ENCODE peak calls at places on chromosome 5, in seven cellular contexts. X is GM12878, K is H1, I is K562, H is GM12892, V is SK-N-SH, R is HepG2. A is an unnamed sample.

GRCh38 chr5:143921525-143922311 is 109.8 kb downstream of the HMHB1 start:
- DNase-seq in X (no peak), K (no peak), I (no peak), H (no peak), V (no peak), R (no peak), A (no peak)

GRCh38 chr5:32933692-32934091 is 222.6 kb downstream of the NPR3 start:
- DNase-seq in X (no peak), K (no peak), I (no peak), H (no peak), V (no peak), R (no peak), A (no peak)

GRCh38 chr5:164362021-164362420 is 856.6 kb downstream of the MAT2B start:
- DNase-seq in X (no peak), K (no peak), I (no peak), H (no peak), V (no peak), R (no peak), A (no peak)

GRCh38 chr5:63962345-63962744 is at the start of gene HTR1A:
- DNase-seq in X (no peak), K (peak), I (no peak), H (no peak), V (no peak), R (no peak), A (no peak)

GRCh38 chr5:143562935-143563334 is 159.4 kb upstream of the NR3C1 start:
- DNase-seq in X (no peak), K (no peak), I (no peak), H (no peak), V (no peak), R (peak), A (no peak)

GRCh38 chr5:66343370-66344071 is 199.4 kb downstream of the SREK1 start:
- DNase-seq in X (no peak), K (no peak), I (no peak), H (no peak), V (no peak), R (no peak), A (no peak)

GRCh38 chr5:93580387-93581100 is 475 bp downstream of the NR2F1-AS1 start:
- DNase-seq in X (no peak), K (no peak), I (no peak), H (no peak), V (peak), R (no peak), A (no peak)

GRCh38 chr5:56100429-56101176 is 105.8 kb upstream of the IL6ST start:
- DNase-seq in X (no peak), K (no peak), I (no peak), H (no peak), V (no peak), R (no peak), A (no peak)

GRCh38 chr5:168796840-168797548 is 217.8 kb upstream of the PANK3 start:
- DNase-seq in X (no peak), K (no peak), I (no peak), H (no peak), V (no peak), R (no peak), A (no peak)

GRCh38 chr5:646396-647201 is 34.5 kb downstream of the CEP72 start:
- DNase-seq in X (no peak), K (no peak), I (no peak), H (no peak), V (no peak), R (no peak), A (no peak)

GRCh38 chr5:89128930-89129625 is 246.1 kb upstream of the MEF2C start:
- DNase-seq in X (no peak), K (no peak), I (peak), H (no peak), V (peak), R (no peak), A (no peak)

GRCh38 chr5:180343846-180344327 is 9.2 kb downstream of the GFPT2 start:
- DNase-seq in X (no peak), K (no peak), I (no peak), H (no peak), V (peak), R (no peak), A (no peak)

GRCh38 chr5:128778474-128778873 is 186.8 kb upstream of the SLC27A6 start:
- DNase-seq in X (no peak), K (no peak), I (no peak), H (no peak), V (no peak), R (no peak), A (no peak)

GRCh38 chr5:27158775-27159174 is 120.4 kb upstream of the CDH9 start:
- DNase-seq in X (no peak), K (no peak), I (no peak), H (no peak), V (no peak), R (no peak), A (no peak)

GRCh38 chr5:59548807-59549357 is 344.6 kb downstream of the PDE4D start:
- DNase-seq in X (no peak), K (no peak), I (no peak), H (no peak), V (no peak), R (peak), A (no peak)

GRCh38 chr5:77985247-77985646 is 209.1 kb upstream of the TBCA start:
- DNase-seq in X (no peak), K (no peak), I (no peak), H (no peak), V (no peak), R (no peak), A (no peak)

GRCh38 chr5:62418462-62419076 is 6.0 kb downstream of the IPO11 start:
- DNase-seq in X (no peak), K (no peak), I (no peak), H (no peak), V (no peak), R (no peak), A (no peak)

GRCh38 chr5:59587489-59588337 is 305.8 kb downstream of the PDE4D start:
- DNase-seq in X (no peak), K (peak), I (no peak), H (no peak), V (peak), R (no peak), A (no peak)

GRCh38 chr5:156879665-156880285 is 29.7 kb downstream of the PPP1R2B start:
- DNase-seq in X (peak), K (no peak), I (no peak), H (no peak), V (no peak), R (no peak), A (no peak)

GRCh38 chr5:168991991-168992390 is 308.9 kb downstream of the SLIT3 start:
- DNase-seq in X (no peak), K (no peak), I (no peak), H (no peak), V (no peak), R (no peak), A (no peak)

GRCh38 chr5:499233-500209 is 24.7 kb downstream of the SLC9A3 start:
- DNase-seq in X (no peak), K (no peak), I (no peak), H (no peak), V (no peak), R (no peak), A (no peak)

GRCh38 chr5:15929616-15930303 is 249.8 kb downstream of the MARCHF11 start:
- DNase-seq in X (no peak), K (no peak), I (no peak), H (no peak), V (no peak), R (no peak), A (no peak)

GRCh38 chr5:179261301-179262125 is 83.7 kb downstream of the ADAMTS2 start:
- DNase-seq in X (no peak), K (peak), I (peak), H (no peak), V (peak), R (peak), A (no peak)

GRCh38 chr5:62578540-62578939 is at the start of gene LRRC70:
- DNase-seq in X (peak), K (no peak), I (peak), H (no peak), V (no peak), R (peak), A (peak)

GRCh38 chr5:141172381-141173204 is at the start of gene PCDHB7:
- DNase-seq in X (no peak), K (no peak), I (peak), H (no peak), V (peak), R (peak), A (no peak)

GRCh38 chr5:176877793-176878331 is 21.3 kb downstream of the HK3 start:
- DNase-seq in X (no peak), K (no peak), I (no peak), H (no peak), V (no peak), R (no peak), A (no peak)

GRCh38 chr5:149210968-149211495 is 60.6 kb upstream of the AFAP1L1 start:
- DNase-seq in X (no peak), K (no peak), I (no peak), H (no peak), V (no peak), R (no peak), A (no peak)

GRCh38 chr5:149211566-149211965 is 60.1 kb upstream of the AFAP1L1 start:
- DNase-seq in X (no peak), K (no peak), I (no peak), H (no peak), V (no peak), R (no peak), A (no peak)

GRCh38 chr5:149207821-149208220 is 63.8 kb upstream of the AFAP1L1 start:
- DNase-seq in X (no peak), K (no peak), I (no peak), H (no peak), V (no peak), R (no peak), A (no peak)

GRCh38 chr5:149212203-149212951 is 59.3 kb upstream of the AFAP1L1 start:
- DNase-seq in X (no peak), K (no peak), I (no peak), H (no peak), V (no peak), R (no peak), A (no peak)

DNA sequence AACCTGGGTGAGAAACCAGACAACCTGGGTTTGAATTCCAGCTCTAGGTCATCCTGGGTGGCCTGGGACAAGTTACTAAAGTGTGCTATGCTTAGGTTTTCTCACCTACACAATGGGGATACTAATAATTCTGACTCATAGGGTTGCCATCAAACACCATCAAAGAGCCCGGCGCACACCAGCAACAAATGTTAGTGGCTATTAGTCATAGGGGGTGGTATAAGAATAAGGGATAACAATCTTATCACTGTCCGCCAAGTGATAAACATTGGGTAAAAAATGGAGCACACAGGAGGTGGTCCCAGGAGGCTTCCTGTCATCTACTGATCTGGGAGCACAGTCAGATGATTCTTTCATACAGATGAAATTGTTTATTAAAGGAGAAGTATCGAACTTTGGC is 61.4 kb upstream of the AFAP1L1 start:
- DNase-seq in X (no peak), K (no peak), I (peak), H (no peak), V (no peak), R (peak), A (no peak)
- TF ChIP-seq TAF1 in X (no peak), K (no peak), I (no peak), H (no peak), V (no peak), R (no peak), A (no peak)

DNA sequence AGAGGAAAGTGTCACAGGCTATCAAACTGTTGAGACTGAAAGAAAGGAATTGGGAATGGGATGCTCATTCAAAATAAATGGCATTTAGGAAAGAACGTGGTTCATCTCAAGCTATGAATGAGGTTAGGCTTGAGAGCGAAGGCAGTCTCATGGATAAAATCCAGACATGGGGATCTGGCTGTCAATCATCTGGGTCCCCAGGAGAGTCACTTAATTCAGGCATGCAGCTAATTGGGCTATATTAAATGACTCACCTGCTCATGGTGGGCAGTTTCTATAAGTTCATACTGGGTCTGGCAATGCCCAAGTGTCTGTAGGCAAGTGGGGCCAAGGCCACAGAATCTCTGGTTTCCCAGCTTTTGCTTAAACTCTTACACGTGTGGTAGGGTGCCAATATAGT is 286.5 kb upstream of the SEMA6A start:
- DNase-seq in X (no peak), K (no peak), I (no peak), H (no peak), V (no peak), R (no peak), A (no peak)
- TF ChIP-seq TAF1 in X (no peak), K (no peak), I (no peak), H (no peak), V (no peak), R (no peak), A (no peak)

GRCh38 chr5:80239680-80240367 is 16.0 kb downstream of the SERINC5 start:
- DNase-seq in X (no peak), K (no peak), I (no peak), H (no peak), V (no peak), R (no peak), A (no peak)
- TF ChIP-seq TAF1 in X (no peak), K (no peak), I (no peak), H (no peak), V (no peak), R (no peak), A (no peak)

GRCh38 chr5:167565555-167565954 is 725.9 kb upstream of the WWC1 start:
- DNase-seq in X (no peak), K (no peak), I (no peak), H (no peak), V (peak), R (no peak), A (no peak)
- TF ChIP-seq TAF1 in X (no peak), K (no peak), I (no peak), H (no peak), V (no peak), R (no peak), A (no peak)

DNA sequence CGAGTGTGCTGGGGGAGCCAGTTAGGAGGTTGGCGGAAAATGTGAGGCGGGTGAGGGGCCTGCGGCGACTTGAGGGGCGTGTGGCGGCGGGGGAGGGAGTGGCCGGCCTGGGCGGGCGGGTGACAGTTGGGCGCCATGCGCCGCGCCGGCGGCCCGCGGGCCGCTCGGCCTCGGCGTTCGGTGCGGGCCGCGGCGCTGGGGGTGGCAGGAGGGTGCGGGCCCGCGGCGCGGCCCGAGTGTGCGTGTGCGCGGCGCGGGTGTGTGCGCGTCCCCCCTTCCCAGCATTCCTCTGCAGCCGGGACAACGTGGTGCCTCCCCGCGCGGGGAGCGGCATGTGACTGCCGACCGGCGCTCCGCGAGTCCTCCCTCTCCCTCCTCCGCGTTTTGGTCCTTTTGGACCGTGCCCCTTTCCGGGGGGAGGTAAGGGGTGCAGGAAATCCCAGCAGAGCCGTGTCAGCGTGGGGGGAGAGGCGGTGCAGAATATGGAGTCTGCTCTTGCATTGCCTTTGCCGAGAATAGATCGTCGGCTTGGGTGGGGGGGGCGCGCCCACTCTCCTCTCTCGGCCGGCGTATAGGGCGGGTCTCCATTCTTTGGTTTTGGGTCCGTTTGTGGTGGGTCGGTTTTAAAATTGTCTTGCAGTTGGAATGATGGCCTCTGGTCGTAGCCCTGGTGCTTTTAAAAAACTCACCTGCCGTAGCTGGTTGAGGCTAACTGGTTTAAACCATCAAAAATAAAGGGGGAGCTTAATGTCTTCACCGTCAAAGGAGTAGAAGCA is 1.9 kb downstream of the LARP1 start:
- DNase-seq in X (no peak), K (no peak), I (peak), H (no peak), V (peak), R (no peak), A (no peak)
- TF ChIP-seq TAF1 in X (no peak), K (peak), I (peak), H (no peak), V (peak), R (no peak), A (no peak)

GRCh38 chr5:101942321-101942882 is 353.7 kb downstream of the SLCO4C1 start:
- DNase-seq in X (no peak), K (peak), I (no peak), H (no peak), V (peak), R (peak), A (peak)
- TF ChIP-seq TAF1 in X (no peak), K (no peak), I (no peak), H (no peak), V (no peak), R (no peak), A (no peak)

GRCh38 chr5:135436856-135437795 is 10.0 kb downstream of the DCANP1 start:
- DNase-seq in X (no peak), K (peak), I (peak), H (no peak), V (no peak), R (no peak), A (no peak)
- TF ChIP-seq TAF1 in X (no peak), K (no peak), I (no peak), H (no peak), V (no peak), R (no peak), A (no peak)

DNA sequence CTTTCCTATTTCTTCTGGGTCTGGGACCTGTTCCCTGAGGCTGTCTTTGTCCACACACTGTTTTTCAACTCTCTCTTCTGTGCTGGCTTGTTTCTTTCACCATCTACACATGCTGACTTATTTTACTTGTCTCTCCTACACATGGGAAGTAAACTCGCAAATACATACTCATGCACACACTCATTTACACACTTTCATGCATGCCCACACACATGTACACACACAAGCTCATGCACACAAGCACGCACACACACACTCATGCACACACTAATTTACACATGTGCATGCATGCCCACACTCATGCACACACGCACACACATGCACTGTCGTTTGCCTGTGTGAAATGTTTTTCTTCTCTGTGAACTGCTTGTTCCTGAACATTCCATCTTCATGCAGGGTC is 169.0 kb downstream of the IRX2 start:
- DNase-seq in X (no peak), K (no peak), I (no peak), H (no peak), V (no peak), R (no peak), A (no peak)
- TF ChIP-seq TAF1 in X (no peak), K (no peak), I (no peak), H (no peak), V (no peak), R (no peak), A (no peak)